ENCODE peak calls at places on chromosomes 4 and X, in nine cellular contexts. T is endodermal cell, X is mucosa of descending colon, R is heart left ventricle, Q is pancreas, U is ovary, N is BJ, P is colonic mucosa, D is breast epithelium. W is an unnamed sample.

GRCh38 chr4:103498161-103499070 is 221.4 kb downstream of the TACR3 start:
- DNase-seq in T (no peak), X (no peak), R (no peak), Q (no peak), U (no peak), N (no peak), P (no peak), D (no peak), W (no peak)

GRCh38 chr4:75800972-75801371 is 76.6 kb downstream of the USO1 start:
- DNase-seq in T (no peak), X (no peak), R (no peak), Q (no peak), U (no peak), N (no peak), P (no peak), D (no peak), W (no peak)

GRCh38 chrX:12922600-12922919 is 16.1 kb downstream of the TLR8 start:
- DNase-seq in T (no peak), X (no peak), R (no peak), Q (no peak), U (no peak), N (no peak), P (no peak), D (no peak), W (no peak)

GRCh38 chr4:83535520-83535944 is 376 bp upstream of the GPAT3 start:
- DNase-seq in T (peak; percentile 82), X (peak; percentile 77), R (peak; percentile 23), Q (peak; percentile 31), U (peak; percentile 72), N (no peak), P (peak; percentile 82), D (no peak), W (peak; percentile 38)

GRCh38 chrX:14015294-14015693 is 14.4 kb downstream of the GEMIN8 start:
- DNase-seq in T (no peak), X (no peak), R (no peak), Q (no peak), U (no peak), N (no peak), P (no peak), D (no peak), W (no peak)

GRCh38 chr4:84167579-84167978 is 331.5 kb downstream of the NKX6-1 start:
- DNase-seq in T (peak; percentile 77), X (no peak), R (no peak), Q (no peak), U (no peak), N (no peak), P (no peak), D (no peak), W (no peak)

GRCh38 chr4:118753685-118754084 is 68.5 kb downstream of the METTL14 start:
- DNase-seq in T (no peak), X (no peak), R (no peak), Q (no peak), U (no peak), N (no peak), P (no peak), D (no peak), W (no peak)

GRCh38 chr4:30763337-30763736 is 43.2 kb downstream of the PCDH7 start:
- DNase-seq in T (no peak), X (no peak), R (no peak), Q (no peak), U (no peak), N (no peak), P (no peak), D (no peak), W (no peak)

GRCh38 chrX:18353931-18354368 is 538 bp downstream of the SCML2 start:
- DNase-seq in T (peak; percentile 73), X (peak; percentile 6), R (no peak), Q (no peak), U (peak; percentile 41), N (no peak), P (peak; percentile 22), D (no peak), W (no peak)

GRCh38 chr4:71830497-71831178 is 46.8 kb upstream of the GC start:
- DNase-seq in T (no peak), X (no peak), R (no peak), Q (no peak), U (no peak), N (no peak), P (no peak), D (no peak), W (no peak)

GRCh38 chr4:93748380-93748779 is 80.2 kb upstream of the ATOH1 start:
- DNase-seq in T (no peak), X (no peak), R (no peak), Q (no peak), U (no peak), N (no peak), P (no peak), D (no peak), W (no peak)

GRCh38 chr4:84870398-84871163 is 95.9 kb downstream of the WDFY3 start:
- DNase-seq in T (peak; percentile 88), X (no peak), R (no peak), Q (no peak), U (no peak), N (peak; percentile 9), P (no peak), D (no peak), W (no peak)

GRCh38 chrX:153625271-153626024 is 21.6 kb upstream of the DUSP9 start:
- DNase-seq in T (no peak), X (no peak), R (no peak), Q (no peak), U (peak; percentile 11), N (no peak), P (no peak), D (no peak), W (no peak)

GRCh38 chr4:73998040-73999011 is at the start of gene CXCL5:
- DNase-seq in T (peak; percentile 90), X (no peak), R (peak; percentile 23), Q (peak; percentile 21), U (no peak), N (no peak), P (no peak), D (no peak), W (peak; percentile 21)

GRCh38 chr4:121140712-121141111 is 23.4 kb downstream of the TNIP3 start:
- DNase-seq in T (no peak), X (no peak), R (no peak), Q (no peak), U (no peak), N (peak; percentile 54), P (no peak), D (no peak), W (no peak)

GRCh38 chrX:72120798-72121197 is 10.9 kb downstream of the RTL5 start:
- DNase-seq in T (peak; percentile 20), X (no peak), R (no peak), Q (no peak), U (no peak), N (no peak), P (no peak), D (no peak), W (no peak)

GRCh38 chrX:46686003-46686645 is 72.8 kb downstream of the SLC9A7 start:
- DNase-seq in T (peak; percentile 57), X (peak; percentile 26), R (peak; percentile 11), Q (no peak), U (no peak), N (no peak), P (peak; percentile 21), D (no peak), W (no peak)

GRCh38 chr4:118939169-118939779 is 50.6 kb downstream of the SYNPO2 start:
- DNase-seq in T (no peak), X (no peak), R (no peak), Q (no peak), U (no peak), N (no peak), P (no peak), D (no peak), W (no peak)

GRCh38 chr4:22299678-22300077 is 216.2 kb downstream of the ADGRA3 start:
- DNase-seq in T (no peak), X (no peak), R (no peak), Q (no peak), U (no peak), N (no peak), P (no peak), D (no peak), W (no peak)

GRCh38 chrX:25659317-25659716 is 478.8 kb upstream of the MAGEB18 start:
- DNase-seq in T (no peak), X (no peak), R (no peak), Q (no peak), U (no peak), N (no peak), P (no peak), D (no peak), W (no peak)

GRCh38 chr4:108166441-108167315 is 2.1 kb downstream of the LEF1 start:
- DNase-seq in T (peak; percentile 90), X (no peak), R (no peak), Q (peak; percentile 34), U (no peak), N (no peak), P (peak; percentile 27), D (no peak), W (no peak)
- H3K4me3 ChIP-seq in T (peak overlapping the region; percentile 81), X (no peak overlapping the region), R (peak overlapping the region; percentile 52), Q (no peak overlapping the region), U (peak overlapping the region; percentile 48), N (peak overlapping the region; percentile 51), P (peak overlapping the region; percentile 34), D (peak overlapping the region; percentile 76), W (peak overlapping the region; percentile 71)

GRCh38 chr4:146040623-146041022 is 102.0 kb upstream of the ZNF827 start:
- DNase-seq in T (no peak), X (no peak), R (no peak), Q (no peak), U (no peak), N (no peak), P (no peak), D (no peak), W (no peak)
- TF ChIP-seq CTCF in T (no peak), X (no peak), R (no peak), Q (no peak), U (no peak), N (no peak), P (no peak), D (no peak), W (no peak)

DNA sequence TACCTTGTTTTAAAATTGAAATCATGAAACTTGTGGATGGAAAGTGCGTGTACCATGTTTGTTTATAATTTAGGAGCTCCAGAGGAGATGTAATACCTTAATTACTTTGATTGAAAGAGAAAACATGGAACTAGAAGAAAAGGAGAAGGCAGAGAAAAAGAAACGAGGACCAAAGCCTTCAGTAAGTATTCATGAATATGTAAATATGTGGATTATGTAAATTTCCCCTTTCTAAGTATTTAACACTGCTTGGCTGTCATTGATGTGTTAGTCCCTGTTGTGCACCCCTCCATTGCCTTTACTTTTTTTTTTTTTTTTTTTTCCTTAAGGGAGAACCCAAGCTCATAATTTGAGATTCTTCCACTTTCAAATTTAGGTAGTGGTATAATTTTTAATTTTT is 36.4 kb downstream of the SMARCA5 start:
- DNase-seq in T (no peak), X (no peak), R (no peak), Q (no peak), U (no peak), N (no peak), P (no peak), D (no peak), W (no peak)
- H3K36me3 ChIP-seq in T (peaks cover 94% of the 10 kb centered on the region), X (no peaks in the 10 kb centered on the region), R (peaks cover 7% of the 10 kb centered on the region), Q (no peaks in the 10 kb centered on the region), U (no peaks in the 10 kb centered on the region), N (peaks cover 6% of the 10 kb centered on the region), P (peaks cover 6% of the 10 kb centered on the region), D (peaks cover 10% of the 10 kb centered on the region), W (peaks cover 90% of the 10 kb centered on the region)

DNA sequence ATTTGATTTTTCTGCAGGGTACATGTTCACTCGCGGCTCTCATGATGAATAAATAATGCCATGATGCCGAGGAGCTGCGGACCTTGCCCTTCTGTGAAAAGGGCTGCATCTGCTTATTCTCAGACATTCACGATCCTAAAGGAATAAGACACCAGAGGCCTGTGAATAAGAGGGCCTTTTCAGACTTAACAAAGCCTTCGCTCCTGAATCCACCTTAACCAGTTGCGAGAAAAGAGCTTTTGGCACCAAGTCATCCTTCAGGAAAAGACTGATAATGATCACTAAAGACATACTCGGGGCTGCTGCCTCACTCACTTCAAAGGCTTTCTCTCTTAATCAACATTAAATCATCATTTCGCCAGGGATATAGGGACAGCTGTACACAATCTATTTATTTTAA is 147.5 kb downstream of the FBXO8 start:
- DNase-seq in T (no peak), X (no peak), R (no peak), Q (no peak), U (no peak), N (no peak), P (no peak), D (no peak), W (no peak)
- H3K4me3 ChIP-seq in T (no peak overlapping the region), X (no peak overlapping the region), R (peak overlapping the region; percentile 39), Q (no peak overlapping the region), U (peak overlapping the region; percentile 31), N (no peak overlapping the region), P (no peak overlapping the region), D (peak overlapping the region; percentile 50), W (peak overlapping the region; percentile 58)

W was measured in left ventricle myocardium inferior.